ENCODE peak calls at places on chromosomes 7 and 10, in five cellular contexts. One of them, this sample, is unnamed.

GRCh38 chr7:28957822-28958234 is 302 bp downstream of the TRIL start:
- DNase-seq in IMR-90: no peak
- DNase-seq in psoas muscle: no peak
- DNase-seq in breast epithelium: no peak
- DNase-seq in osteoblast: peak; percentile 78
- DNase-seq in this sample: no peak

GRCh38 chr10:90857635-90858488 is at the start of gene HTR7:
- DNase-seq in IMR-90: peak; percentile 33
- DNase-seq in psoas muscle: peak; percentile 76
- DNase-seq in breast epithelium: no peak
- DNase-seq in osteoblast: peak; percentile 95
- DNase-seq in this sample: peak; percentile 84

GRCh38 chr10:13516176-13516575 is 12.6 kb downstream of the BEND7 start:
- DNase-seq in IMR-90: no peak
- DNase-seq in psoas muscle: no peak
- DNase-seq in breast epithelium: no peak
- DNase-seq in osteoblast: no peak
- DNase-seq in this sample: no peak

GRCh38 chr10:117136391-117136975 is 1.6 kb downstream of the VAX1 start:
- DNase-seq in IMR-90: no peak
- DNase-seq in psoas muscle: no peak
- DNase-seq in breast epithelium: no peak
- DNase-seq in osteoblast: peak; percentile 68
- DNase-seq in this sample: no peak

GRCh38 chr10:69179089-69179742 is 818 bp upstream of the SUPV3L1 start:
- DNase-seq in IMR-90: no peak
- DNase-seq in psoas muscle: no peak
- DNase-seq in breast epithelium: no peak
- DNase-seq in osteoblast: no peak
- DNase-seq in this sample: no peak

GRCh38 chr7:91772100-91772794 is 108.3 kb downstream of the MTERF1 start:
- DNase-seq in IMR-90: no peak
- DNase-seq in psoas muscle: no peak
- DNase-seq in breast epithelium: no peak
- DNase-seq in osteoblast: peak; percentile 51
- DNase-seq in this sample: no peak

GRCh38 chr7:117673839-117674238 is 194.0 kb downstream of the CFTR start:
- DNase-seq in IMR-90: peak; percentile 67
- DNase-seq in psoas muscle: no peak
- DNase-seq in breast epithelium: no peak
- DNase-seq in osteoblast: peak; percentile 34
- DNase-seq in this sample: no peak

GRCh38 chr10:128578766-128579165 is 452.5 kb upstream of the MKI67 start:
- DNase-seq in IMR-90: no peak
- DNase-seq in psoas muscle: no peak
- DNase-seq in breast epithelium: no peak
- DNase-seq in osteoblast: no peak
- DNase-seq in this sample: no peak

GRCh38 chr10:70576803-70577517 is 25.6 kb downstream of the PRF1 start:
- DNase-seq in IMR-90: peak; percentile 27
- DNase-seq in psoas muscle: no peak
- DNase-seq in breast epithelium: no peak
- DNase-seq in osteoblast: peak; percentile 82
- DNase-seq in this sample: no peak

GRCh38 chr7:140899883-140900282 is 24.8 kb downstream of the BRAF start:
- DNase-seq in IMR-90: no peak
- DNase-seq in psoas muscle: no peak
- DNase-seq in breast epithelium: no peak
- DNase-seq in osteoblast: no peak
- DNase-seq in this sample: no peak

GRCh38 chr7:35022725-35023124 is 14.6 kb downstream of the DPY19L1 start:
- DNase-seq in IMR-90: no peak
- DNase-seq in psoas muscle: no peak
- DNase-seq in breast epithelium: no peak
- DNase-seq in osteoblast: no peak
- DNase-seq in this sample: no peak

GRCh38 chr7:35019179-35019729 is 18.0 kb downstream of the DPY19L1 start:
- DNase-seq in IMR-90: no peak
- DNase-seq in psoas muscle: no peak
- DNase-seq in breast epithelium: no peak
- DNase-seq in osteoblast: no peak
- DNase-seq in this sample: no peak

GRCh38 chr7:35021445-35021844 is 15.8 kb downstream of the DPY19L1 start:
- DNase-seq in IMR-90: peak; percentile 39
- DNase-seq in psoas muscle: no peak
- DNase-seq in breast epithelium: no peak
- DNase-seq in osteoblast: no peak
- DNase-seq in this sample: no peak

GRCh38 chr7:35015346-35015859 is 21.9 kb downstream of the DPY19L1 start:
- DNase-seq in IMR-90: peak; percentile 38
- DNase-seq in psoas muscle: no peak
- DNase-seq in breast epithelium: no peak
- DNase-seq in osteoblast: no peak
- DNase-seq in this sample: no peak

DNA sequence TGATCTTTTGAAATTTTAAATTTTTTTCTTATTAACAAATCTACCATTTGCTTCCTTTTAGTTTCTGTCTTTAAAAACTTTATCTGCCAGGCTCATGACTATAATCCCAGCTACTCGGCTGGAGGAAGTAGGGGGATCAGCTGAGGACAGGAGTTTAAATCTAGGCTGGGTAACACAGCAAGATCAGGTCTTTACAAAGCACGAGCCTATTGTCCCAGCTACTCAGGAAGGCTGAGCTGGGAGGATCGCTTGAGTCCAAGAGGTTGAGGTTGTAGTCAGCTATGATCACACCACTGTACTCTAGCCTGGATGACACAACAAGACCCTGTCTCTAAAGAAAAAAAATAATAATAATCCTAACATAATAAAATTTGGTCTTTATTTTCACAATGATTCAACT is 17.5 kb downstream of the DPY19L1 start:
- DNase-seq in IMR-90: no peak
- DNase-seq in psoas muscle: no peak
- DNase-seq in breast epithelium: no peak
- DNase-seq in osteoblast: no peak
- DNase-seq in this sample: no peak
- H3K4me1 ChIP-seq in IMR-90: no peaks in the 10 kb centered on the region
- H3K4me1 ChIP-seq in psoas muscle: no peaks in the 10 kb centered on the region
- H3K4me1 ChIP-seq in breast epithelium: no peaks in the 10 kb centered on the region
- H3K4me1 ChIP-seq in osteoblast: no peaks in the 10 kb centered on the region
- H3K4me1 ChIP-seq in this sample: no peaks in the 10 kb centered on the region

GRCh38 chr7:157670490-157671357 is 333.9 kb downstream of the DNAJB6 start:
- DNase-seq in IMR-90: no peak
- DNase-seq in psoas muscle: no peak
- DNase-seq in breast epithelium: peak; percentile 39
- DNase-seq in osteoblast: no peak
- DNase-seq in this sample: no peak

GRCh38 chr7:157668221-157668883 is 331.5 kb downstream of the DNAJB6 start:
- DNase-seq in IMR-90: no peak
- DNase-seq in psoas muscle: no peak
- DNase-seq in breast epithelium: no peak
- DNase-seq in osteoblast: no peak
- DNase-seq in this sample: no peak

GRCh38 chr7:157668884-157669767 is 332.3 kb downstream of the DNAJB6 start:
- DNase-seq in IMR-90: no peak
- DNase-seq in psoas muscle: no peak
- DNase-seq in breast epithelium: no peak
- DNase-seq in osteoblast: no peak
- DNase-seq in this sample: no peak

GRCh38 chr7:157671358-157672255 is 334.8 kb downstream of the DNAJB6 start:
- DNase-seq in IMR-90: no peak
- DNase-seq in psoas muscle: no peak
- DNase-seq in breast epithelium: peak; percentile 34
- DNase-seq in osteoblast: no peak
- DNase-seq in this sample: no peak

DNA sequence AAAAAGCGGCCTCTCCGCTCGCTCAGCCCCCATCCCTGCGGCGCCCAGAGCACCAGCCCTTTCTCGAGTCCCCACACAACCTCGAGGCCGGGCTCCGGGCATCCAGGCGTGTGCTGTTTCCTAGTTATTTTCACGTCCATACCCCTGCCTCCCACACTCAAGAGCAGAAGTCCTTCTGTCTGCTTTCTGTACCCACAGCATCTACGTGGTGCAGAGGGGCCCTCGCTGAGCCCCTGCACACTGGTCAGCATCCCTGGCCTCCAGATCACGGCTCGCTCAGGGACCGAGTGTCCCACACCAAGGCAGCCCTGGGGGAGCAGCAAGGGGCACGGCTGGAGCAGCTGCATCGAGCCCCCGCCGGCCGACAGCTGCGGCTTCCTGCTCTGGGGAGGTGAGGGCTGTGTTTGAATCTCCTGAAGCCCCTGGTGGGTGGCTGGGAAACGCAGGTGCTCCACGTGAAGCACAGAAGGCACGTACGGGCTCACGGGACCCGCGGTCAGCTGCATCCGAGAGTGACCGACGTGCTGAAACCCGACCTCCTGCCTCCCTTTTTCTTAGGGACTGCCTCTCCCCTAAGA is 333.1 kb downstream of the DNAJB6 start:
- DNase-seq in IMR-90: no peak
- DNase-seq in psoas muscle: no peak
- DNase-seq in breast epithelium: no peak
- DNase-seq in osteoblast: no peak
- DNase-seq in this sample: no peak
- H3K9me3 ChIP-seq in IMR-90: peaks cover 59% of the 10 kb centered on the region
- H3K9me3 ChIP-seq in psoas muscle: no peaks in the 10 kb centered on the region
- H3K9me3 ChIP-seq in breast epithelium: no peaks in the 10 kb centered on the region
- H3K9me3 ChIP-seq in osteoblast: no peaks in the 10 kb centered on the region
- H3K9me3 ChIP-seq in this sample: no peaks in the 10 kb centered on the region

DNA sequence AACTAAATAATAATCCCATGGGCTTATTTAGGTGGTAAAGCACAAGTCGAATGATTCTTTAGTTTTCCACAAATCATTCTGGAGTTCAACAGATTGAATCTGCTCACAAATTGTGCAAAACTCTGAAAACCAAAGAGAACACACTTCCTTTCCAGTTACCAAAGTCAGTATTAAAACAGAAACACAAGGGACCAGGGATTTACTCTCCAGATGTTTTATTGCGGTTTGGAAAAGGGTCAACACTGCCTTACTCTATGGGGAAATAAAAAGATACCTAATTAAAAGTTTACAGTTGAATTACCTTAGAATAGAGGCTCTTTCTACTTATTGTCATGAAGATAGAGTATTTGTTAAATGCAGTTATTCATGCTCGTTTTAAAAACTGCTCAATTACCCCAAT is 8.6 kb downstream of the LAMB1 start:
- DNase-seq in IMR-90: no peak
- DNase-seq in psoas muscle: no peak
- DNase-seq in breast epithelium: no peak
- DNase-seq in osteoblast: no peak
- DNase-seq in this sample: no peak
- H3K27ac ChIP-seq in IMR-90: peak overlapping the region; percentile 22
- H3K27ac ChIP-seq in psoas muscle: no peak overlapping the region
- H3K27ac ChIP-seq in breast epithelium: no peak overlapping the region
- H3K27ac ChIP-seq in osteoblast: peak overlapping the region; percentile 73
- H3K27ac ChIP-seq in this sample: no peak overlapping the region

DNA sequence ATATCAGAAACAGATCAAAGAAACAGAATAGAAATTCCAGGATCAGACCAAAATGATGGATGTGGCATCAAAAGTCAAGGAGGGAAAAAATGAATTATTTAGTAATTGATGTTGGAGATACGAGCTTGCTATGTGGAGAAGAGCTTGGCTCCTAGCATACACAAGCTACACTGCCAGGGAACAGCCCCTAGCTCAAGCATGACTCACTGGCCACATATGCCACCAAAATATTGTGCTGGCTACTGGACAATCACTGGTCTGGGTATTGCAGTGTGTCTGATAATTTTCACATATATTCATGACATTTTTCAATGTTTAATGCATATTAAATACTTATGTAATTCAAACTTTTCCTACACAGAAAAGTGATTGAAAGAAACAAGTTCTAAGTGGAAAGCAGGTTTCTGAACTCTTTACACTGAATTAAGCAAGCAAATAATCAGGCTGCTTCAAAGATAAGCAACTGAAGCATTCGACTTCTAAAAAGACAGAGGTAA is 59.3 kb downstream of the OAT start:
- DNase-seq in IMR-90: no peak
- DNase-seq in psoas muscle: no peak
- DNase-seq in breast epithelium: no peak
- DNase-seq in osteoblast: peak; percentile 68
- DNase-seq in this sample: no peak
- H3K4me1 ChIP-seq in IMR-90: no peaks in the 10 kb centered on the region
- H3K4me1 ChIP-seq in psoas muscle: no peaks in the 10 kb centered on the region
- H3K4me1 ChIP-seq in breast epithelium: peaks cover 3% of the 10 kb centered on the region
- H3K4me1 ChIP-seq in osteoblast: peaks cover 7% of the 10 kb centered on the region
- H3K4me1 ChIP-seq in this sample: peaks cover 3% of the 10 kb centered on the region

DNA sequence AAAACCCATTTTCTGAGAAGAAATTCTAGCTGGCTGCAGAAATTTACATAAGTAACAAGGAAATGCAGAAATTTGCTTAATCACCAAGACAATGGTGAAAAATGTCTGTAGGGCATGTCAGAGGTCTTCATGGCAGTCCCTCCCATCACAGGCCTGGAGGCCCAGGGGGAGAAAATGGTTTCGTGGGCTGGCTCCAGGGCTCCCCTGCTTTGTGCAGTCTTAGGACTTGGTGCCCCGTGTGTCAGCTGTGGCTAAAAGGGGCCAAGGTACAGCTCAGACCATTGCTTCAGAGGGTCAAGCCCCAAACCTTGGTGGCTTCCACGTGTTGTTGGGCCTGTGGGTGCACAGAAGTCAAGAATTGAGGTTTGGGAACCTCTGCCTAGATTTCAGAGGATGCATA is 215.9 kb downstream of the GPR158 start:
- DNase-seq in IMR-90: no peak
- DNase-seq in psoas muscle: no peak
- DNase-seq in breast epithelium: no peak
- DNase-seq in osteoblast: no peak
- DNase-seq in this sample: peak; percentile 26
- H3K9me3 ChIP-seq in IMR-90: peaks cover 23% of the 10 kb centered on the region
- H3K9me3 ChIP-seq in psoas muscle: peaks cover 3% of the 10 kb centered on the region
- H3K9me3 ChIP-seq in breast epithelium: peaks cover 7% of the 10 kb centered on the region
- H3K9me3 ChIP-seq in osteoblast: no peaks in the 10 kb centered on the region
- H3K9me3 ChIP-seq in this sample: no peaks in the 10 kb centered on the region

This sample was measured in right cardiac atrium.